ENCODE peak calls at places on chromosomes 7 and 10, in six cellular contexts. W is uterus, C is right cardiac atrium, X is aorta, E is AG04450, P is left ventricle myocardium inferior. U is an unnamed sample.

GRCh38 chr7:12661581-12661980 is 25.9 kb upstream of the ARL4A start:
- DNase-seq in P (no peak), C (no peak), E (no peak), X (no peak), W (no peak), U (no peak)

GRCh38 chr7:94511763-94512162 is 2.2 kb downstream of the CASD1 start:
- DNase-seq in W (no peak), X (no peak), C (no peak), E (no peak), P (no peak), U (no peak)

GRCh38 chr7:48253020-48253419 is 81.8 kb downstream of the ABCA13 start:
- DNase-seq in X (no peak), E (no peak), P (no peak), C (no peak), W (no peak), U (no peak)

GRCh38 chr10:118106426-118106825 is 59.7 kb upstream of the RAB11FIP2 start:
- DNase-seq in P (no peak), W (peak; percentile 35), C (no peak), X (no peak), E (no peak), U (no peak)

GRCh38 chr7:155166673-155167370 is 96.7 kb downstream of the HTR5A start:
- DNase-seq in W (peak; percentile 66), C (no peak), E (peak; percentile 91), X (no peak), P (no peak), U (peak; percentile 86)

GRCh38 chr7:78178319-78178718 is 379.7 kb downstream of the PHTF2 start:
- DNase-seq in E (no peak), W (no peak), X (no peak), C (no peak), P (no peak), U (no peak)

GRCh38 chr7:78529392-78529791 is 730.8 kb downstream of the PHTF2 start:
- DNase-seq in W (no peak), C (no peak), X (no peak), E (no peak), P (no peak), U (no peak)

GRCh38 chr10:29482591-29483421 is 152.0 kb downstream of the SVIL start:
- DNase-seq in W (no peak), P (no peak), C (peak; percentile 70), E (no peak), X (no peak), U (peak; percentile 79)

DNA sequence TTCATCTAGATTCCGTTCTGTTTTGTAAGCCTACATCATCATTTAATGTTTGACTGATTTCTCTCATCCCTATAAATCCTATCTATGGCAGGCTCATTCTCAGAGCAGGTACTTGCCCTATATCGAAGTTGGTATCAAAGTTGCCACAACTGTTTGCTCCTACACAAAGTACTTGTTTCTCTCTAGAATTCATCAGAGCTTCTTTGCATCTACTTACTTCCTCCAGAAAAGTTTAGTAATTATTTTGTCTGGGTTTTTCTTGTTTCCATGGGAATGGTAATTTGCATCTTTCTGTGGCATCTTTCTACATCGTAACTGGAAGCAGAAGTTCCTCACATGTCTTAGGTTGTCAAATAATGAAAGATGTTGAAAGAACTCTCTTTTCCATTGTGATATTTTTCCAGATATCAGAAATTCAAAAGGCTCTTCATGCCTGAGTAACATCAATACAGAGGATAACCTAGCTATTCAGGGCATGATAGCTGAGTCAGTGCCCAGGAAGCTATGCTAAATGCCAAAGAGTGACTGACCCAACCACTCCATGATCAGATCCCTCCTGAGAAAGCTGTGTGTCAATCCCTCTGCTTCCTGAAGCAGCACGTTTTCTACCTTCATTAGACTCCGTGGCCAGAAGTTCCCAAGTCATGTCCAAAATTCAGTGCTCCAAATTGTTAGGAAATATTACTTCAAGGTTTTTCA is 216.3 kb downstream of the VTI1A start:
- DNase-seq in E (no peak), X (no peak), C (no peak), W (no peak), P (no peak), U (no peak)
- H3K27ac ChIP-seq in E (no peak overlapping the region), X (no peak overlapping the region), C (no peak overlapping the region), W (no peak overlapping the region), P (no peak overlapping the region), U (no peak overlapping the region)

GRCh38 chr10:37680716-37681616 is 176.4 kb downstream of the ZNF248 start:
- DNase-seq in P (no peak), X (no peak), E (no peak), C (peak; percentile 40), W (no peak), U (no peak)
- H3K9me3 ChIP-seq in P (no peaks in the 10 kb centered on the region), X (no peaks in the 10 kb centered on the region), E (peaks cover 76% of the 10 kb centered on the region), C (no peaks in the 10 kb centered on the region), W (no peaks in the 10 kb centered on the region), U (peaks cover 9% of the 10 kb centered on the region)

GRCh38 chr10:93962973-93963372 is 30.8 kb upstream of the PLCE1 start:
- DNase-seq in X (no peak), P (no peak), E (no peak), W (no peak), C (no peak), U (no peak)
- H3K27ac ChIP-seq in X (no peak overlapping the region), P (peak overlapping the region; percentile 35), E (no peak overlapping the region), W (no peak overlapping the region), C (peak overlapping the region; percentile 82), U (peak overlapping the region; percentile 53)

DNA sequence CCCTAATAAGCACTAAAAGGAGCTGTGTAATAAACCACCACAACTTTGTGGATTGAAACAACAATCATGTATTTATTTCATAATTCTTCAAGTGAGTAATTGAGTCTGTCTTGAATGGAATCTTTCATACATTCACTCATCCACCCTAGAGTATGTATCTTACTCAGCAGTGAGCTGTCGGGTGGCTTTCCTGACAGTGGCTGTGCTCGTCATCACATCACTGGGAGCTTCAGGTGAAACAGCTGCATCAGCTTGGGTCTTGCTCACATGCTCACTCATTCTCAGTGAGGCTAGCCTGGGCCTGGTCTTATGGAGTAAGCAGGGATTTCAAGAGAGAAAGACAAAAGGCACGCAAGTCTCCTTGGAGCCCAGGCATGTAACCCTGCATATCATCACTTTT is 271.4 kb downstream of the POM121L12 start:
- DNase-seq in X (no peak), E (no peak), W (no peak), P (no peak), C (no peak), U (no peak)
- H3K9me3 ChIP-seq in X (peaks cover 1% of the 10 kb centered on the region), E (peaks cover 12% of the 10 kb centered on the region), W (no peaks in the 10 kb centered on the region), P (no peaks in the 10 kb centered on the region), C (no peaks in the 10 kb centered on the region), U (no peaks in the 10 kb centered on the region)

DNA sequence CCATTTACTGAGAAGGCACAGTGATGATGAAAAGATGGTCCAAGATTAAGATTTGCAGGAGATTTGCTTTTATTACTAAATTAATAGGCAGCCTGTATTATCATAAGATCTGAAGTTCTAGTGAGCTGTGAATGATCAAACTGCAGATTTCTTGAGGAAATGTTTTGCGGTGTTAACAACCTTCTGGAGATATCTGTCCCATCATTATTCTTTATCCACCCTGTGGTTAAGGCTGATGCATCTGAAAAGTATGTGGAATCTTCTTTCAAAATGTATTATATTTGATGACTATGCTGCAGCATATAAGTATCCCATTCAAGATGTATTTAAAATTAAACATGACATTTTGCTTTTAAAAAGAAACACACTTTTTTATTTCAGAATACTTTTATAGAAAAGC is 150.3 kb downstream of the POLR1F start:
- DNase-seq in X (no peak), E (no peak), P (no peak), W (no peak), C (no peak), U (no peak)
- H3K27ac ChIP-seq in X (no peak overlapping the region), E (no peak overlapping the region), P (no peak overlapping the region), W (no peak overlapping the region), C (no peak overlapping the region), U (no peak overlapping the region)

GRCh38 chr7:118662266-118662665 is 437.8 kb downstream of the ANKRD7 start:
- DNase-seq in E (no peak), X (no peak), P (no peak), C (no peak), W (no peak), U (no peak)

DNA sequence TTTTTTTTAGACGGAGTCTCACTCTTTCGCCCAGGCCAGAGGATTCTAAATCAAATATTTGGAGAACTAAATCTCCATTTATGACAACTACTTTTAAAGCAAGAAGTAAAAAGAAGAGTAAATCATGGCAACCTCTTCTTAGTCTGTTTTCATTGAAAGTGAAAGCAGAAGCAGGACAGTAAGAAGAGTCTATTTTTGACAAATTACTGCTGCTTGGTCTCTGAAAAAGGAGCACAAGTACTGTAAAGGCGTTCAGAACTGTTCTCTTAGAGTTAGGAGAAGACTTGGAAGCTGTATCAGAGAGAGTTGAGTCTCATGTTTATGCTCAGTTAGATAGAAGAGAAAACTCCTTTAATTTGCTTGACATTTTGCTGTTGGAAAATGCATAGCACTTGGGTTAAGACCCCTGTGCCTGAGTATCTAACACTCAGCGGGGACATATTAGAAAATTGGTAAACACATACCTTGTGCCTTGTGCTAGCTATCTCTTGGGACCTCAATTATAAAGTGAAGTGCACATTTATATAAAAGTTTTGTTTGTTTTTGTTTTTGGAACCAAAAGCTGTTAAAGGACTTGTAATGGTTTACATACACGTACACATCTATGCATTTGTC is 433.0 kb downstream of the ANKRD7 start:
- DNase-seq in P (no peak), X (no peak), E (no peak), W (no peak), C (no peak), U (no peak)
- H3K9me3 ChIP-seq in P (no peaks in the 10 kb centered on the region), X (no peaks in the 10 kb centered on the region), E (no peaks in the 10 kb centered on the region), W (no peaks in the 10 kb centered on the region), C (no peaks in the 10 kb centered on the region), U (no peaks in the 10 kb centered on the region)

GRCh38 chr7:44981035-44981706 is 2.4 kb upstream of the MYO1G start:
- DNase-seq in P (no peak), E (no peak), W (no peak), X (peak; percentile 53), C (no peak), U (no peak)

GRCh38 chr7:44978511-44979366 is at the start of gene MYO1G:
- DNase-seq in E (no peak), X (peak; percentile 79), W (no peak), C (peak; percentile 73), P (peak; percentile 36), U (peak; percentile 70)

GRCh38 chr7:44977956-44978355 is 859 bp downstream of the MYO1G start:
- DNase-seq in E (no peak), X (peak; percentile 62), W (no peak), P (no peak), C (peak; percentile 73), U (peak; percentile 57)

GRCh38 chr7:44980393-44981034 is 1.7 kb upstream of the MYO1G start:
- DNase-seq in P (no peak), E (no peak), X (peak; percentile 73), C (no peak), W (no peak), U (no peak)

DNA sequence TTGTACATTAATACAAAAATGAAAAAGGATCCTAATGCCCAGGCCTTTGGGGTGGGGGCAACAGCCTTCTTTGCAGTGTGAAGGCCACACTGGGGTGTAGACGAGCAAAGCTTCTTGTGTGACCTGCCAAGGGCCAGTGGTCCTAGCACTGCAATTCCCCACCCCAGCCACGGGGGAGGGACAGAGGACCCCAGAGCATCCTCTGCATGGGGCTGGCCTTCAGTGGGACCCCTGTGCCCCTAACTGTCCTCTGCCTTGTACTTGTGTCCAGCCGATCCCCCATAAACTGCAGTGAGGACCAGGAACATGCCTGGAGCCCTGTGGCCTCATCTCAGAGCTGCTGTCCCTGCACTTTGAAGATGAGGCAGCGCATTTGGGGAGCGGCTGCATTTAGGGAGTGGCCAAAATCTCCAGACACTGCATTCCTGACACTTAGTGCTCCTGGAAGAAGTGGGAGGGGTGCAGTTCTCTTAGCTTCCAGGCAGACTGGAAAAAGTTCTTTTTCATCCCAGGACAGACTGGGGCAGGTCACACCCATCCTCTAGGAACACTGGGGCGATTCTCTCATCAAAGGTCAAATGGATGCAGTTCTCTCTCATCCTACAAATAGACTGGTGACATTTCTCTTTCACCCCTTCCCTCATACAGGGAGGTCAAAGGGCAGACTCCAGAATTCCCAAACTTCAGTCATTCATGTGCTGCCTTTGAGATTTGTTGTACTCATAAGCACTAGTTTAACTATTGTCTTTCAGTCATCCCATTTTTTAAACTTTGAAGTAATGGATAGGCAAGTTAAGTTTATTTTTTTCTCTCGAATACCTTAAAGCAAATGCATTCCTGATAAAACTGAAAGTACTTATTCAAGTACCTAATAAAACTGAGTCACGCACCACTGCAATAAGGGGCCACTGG is 922 bp upstream of the MYO1G start:
- DNase-seq in C (no peak), W (no peak), P (no peak), X (peak; percentile 46), E (no peak), U (peak; percentile 55)
- H3K27ac ChIP-seq in C (peak overlapping the region; percentile 5), W (no peak overlapping the region), P (peak overlapping the region; percentile 48), X (no peak overlapping the region), E (peak overlapping the region; percentile 84), U (peak overlapping the region; percentile 73)

U was measured in sigmoid colon.